ENCODE peak calls at places on chromosomes 6 and 20, in four cellular contexts. F is heart left ventricle, J is left lung, X is thyroid gland. T is an unnamed sample. For H3K27me3, the result is how much of the 10 kb centered on the place peaks cover.

GRCh38 chr6:128111096-128111495 is 210.2 kb upstream of the THEMIS start:
- DNase-seq in F (no peak), X (no peak), J (no peak), T (no peak)

GRCh38 chr20:16351415-16351814 is 221.8 kb downstream of the KIF16B start:
- DNase-seq in X (no peak), F (no peak), J (no peak), T (no peak)

GRCh38 chr6:149451361-149452061 is 33.3 kb downstream of the ZC3H12D start:
- DNase-seq in J (peak), F (no peak), X (peak), T (peak)

GRCh38 chr6:75167426-75167825 is 38.4 kb downstream of the COL12A1 start:
- DNase-seq in X (no peak), F (no peak), J (no peak), T (no peak)

GRCh38 chr6:10655508-10656055 is 38.8 kb downstream of the C6orf52 start:
- DNase-seq in F (no peak), J (no peak), X (no peak), T (no peak)

GRCh38 chr20:51380401-51381385 is 161.8 kb downstream of the NFATC2 start:
- DNase-seq in X (no peak), J (no peak), F (no peak), T (no peak)

GRCh38 chr6:3920321-3920720 is 71.1 kb downstream of the FAM50B start:
- DNase-seq in J (no peak), X (no peak), F (no peak), T (no peak)

GRCh38 chr6:41466437-41466990 is 79.7 kb upstream of the FOXP4 start:
- DNase-seq in F (no peak), J (no peak), X (no peak), T (no peak)

GRCh38 chr6:147022041-147022440 is 182.2 kb upstream of the STXBP5 start:
- DNase-seq in X (no peak), J (no peak), F (no peak), T (no peak)

GRCh38 chr6:106134906-106135634 is 48.9 kb downstream of the PRDM1 start:
- DNase-seq in X (no peak), F (no peak), J (no peak), T (no peak)

GRCh38 chr20:37095108-37095608 is 639 bp downstream of the RBL1 start:
- DNase-seq in F (no peak), X (no peak), J (no peak), T (peak)

GRCh38 chr20:46013826-46014516 is 5.3 kb downstream of the MMP9 start:
- DNase-seq in X (peak), F (peak), J (peak), T (peak)

GRCh38 chr6:3532296-3532916 is 75.6 kb upstream of the SLC22A23 start:
- DNase-seq in F (no peak), J (no peak), X (no peak), T (no peak)

GRCh38 chr6:53913286-53913685 is 118.5 kb downstream of the LRRC1 start:
- DNase-seq in F (no peak), J (no peak), X (no peak), T (no peak)

GRCh38 chr6:97289332-97289731 is 6.3 kb upstream of the MMS22L start:
- DNase-seq in J (no peak), F (no peak), X (no peak), T (no peak)

GRCh38 chr6:134389658-134390057 is 71.7 kb upstream of the SGK1 start:
- DNase-seq in J (no peak), F (no peak), X (no peak), T (no peak)

GRCh38 chr6:37913210-37913609 is 93.7 kb downstream of the ZFAND3 start:
- DNase-seq in J (no peak), F (no peak), X (no peak), T (no peak)

GRCh38 chr6:113412589-113413367 is 444.4 kb upstream of the MARCKS start:
- DNase-seq in X (no peak), J (no peak), F (no peak), T (no peak)

GRCh38 chr6:149026530-149026942 is 279.7 kb downstream of the UST start:
- DNase-seq in J (no peak), X (no peak), F (no peak), T (peak)

GRCh38 chr6:35024601-35025054 is 116.5 kb downstream of the TCP11 start:
- DNase-seq in F (peak), J (no peak), X (peak), T (peak)

GRCh38 chr6:115766745-115767462 is 293.8 kb downstream of the FRK start:
- DNase-seq in X (no peak), J (peak), F (no peak), T (peak)
- H3K4me3 ChIP-seq in X (no peak), J (no peak), F (no peak), T (no peak)

GRCh38 chr6:28812778-28813569 is 110.8 kb downstream of the TRIM27 start:
- DNase-seq in J (no peak), F (no peak), X (no peak), T (no peak)

GRCh38 chr6:28817808-28818145 is 106.0 kb downstream of the TRIM27 start:
- DNase-seq in J (no peak), X (no peak), F (no peak), T (no peak)

GRCh38 chr6:28814032-28814976 is 109.5 kb downstream of the TRIM27 start:
- DNase-seq in J (no peak), X (no peak), F (no peak), T (peak)

GRCh38 chr6:28816339-28816908 is 107.4 kb downstream of the TRIM27 start:
- DNase-seq in J (no peak), F (no peak), X (no peak), T (no peak)

DNA sequence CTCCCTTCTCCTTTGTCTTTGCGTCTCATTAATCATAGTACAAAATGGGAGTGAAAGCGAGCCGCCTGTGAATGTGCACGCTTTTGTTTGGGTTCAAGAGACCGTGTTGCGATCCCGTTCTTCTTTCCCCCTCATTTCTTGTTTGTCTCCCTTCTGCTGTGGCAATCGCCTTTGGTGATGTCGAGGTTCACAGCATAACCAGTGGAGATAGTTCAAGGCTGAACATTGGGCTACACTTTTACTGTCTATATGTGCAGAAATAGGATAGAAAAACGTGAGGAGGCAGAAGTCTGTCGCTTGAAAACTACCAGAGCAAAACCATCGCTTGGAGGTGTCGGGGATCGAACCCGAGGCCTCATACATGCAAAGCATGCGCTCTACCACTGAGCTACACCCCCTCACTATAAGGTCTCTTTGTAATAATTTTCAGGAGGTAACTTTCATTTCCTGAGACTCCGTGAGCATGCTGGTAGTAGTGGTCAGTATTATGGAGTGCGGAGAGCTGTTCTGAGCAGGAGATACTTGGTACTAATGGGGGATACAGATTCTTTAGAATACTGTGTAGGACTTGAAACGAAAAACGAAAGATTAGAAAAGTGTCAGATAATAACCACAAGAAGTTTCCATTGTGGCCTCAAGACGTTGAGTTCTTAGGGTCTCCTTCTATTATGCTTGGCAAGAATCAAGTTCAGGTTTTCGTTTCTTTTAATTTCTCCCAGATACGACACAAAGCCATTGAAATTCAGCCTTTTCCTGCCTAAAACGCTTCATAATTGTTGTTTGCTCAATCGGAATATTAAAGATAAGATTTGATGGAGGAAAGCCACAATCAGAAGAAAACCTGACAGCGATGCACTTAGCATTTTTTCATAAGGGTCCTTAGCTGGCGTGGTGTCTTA is 106.6 kb downstream of the TRIM27 start:
- DNase-seq in X (no peak), J (no peak), F (no peak), T (peak)
- H3K27me3 ChIP-seq in X (under half), J (half or more), F (half or more), T (half or more)

DNA sequence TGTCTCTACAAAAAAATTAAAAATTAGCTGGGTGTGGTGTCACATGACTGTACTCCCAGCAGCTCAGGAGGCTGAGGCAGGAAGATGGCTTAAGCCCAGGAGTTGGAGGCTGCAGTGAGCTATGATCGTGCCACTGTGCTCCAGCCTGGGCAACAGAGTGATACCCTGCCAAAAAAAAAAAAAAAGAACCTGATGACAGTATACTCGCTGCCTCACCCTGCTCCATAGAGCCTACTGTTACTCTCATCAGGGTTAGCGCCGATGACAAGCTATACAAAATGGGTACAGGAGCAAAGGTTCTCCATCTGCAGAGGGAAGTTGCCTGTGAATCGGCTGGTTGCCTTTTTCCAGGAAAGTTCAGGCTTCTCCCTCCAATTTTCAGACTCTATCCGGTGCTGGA is 53.4 kb downstream of the GMPR start:
- DNase-seq in F (no peak), X (no peak), J (no peak), T (no peak)
- H3K4me3 ChIP-seq in F (no peak), X (no peak), J (no peak), T (no peak)

GRCh38 chr20:815226-815625 is 18.3 kb upstream of the FAM110A start:
- DNase-seq in F (no peak), J (no peak), X (no peak), T (no peak)
- H3K27me3 ChIP-seq in F (under half), J (under half), X (under half), T (under half)

GRCh38 chr6:26427093-26427809 is 13.1 kb upstream of the BTN3A3 start:
- DNase-seq in F (no peak), X (no peak), J (no peak), T (no peak)

GRCh38 chr6:26428206-26428605 is 12.1 kb upstream of the BTN3A3 start:
- DNase-seq in F (no peak), J (no peak), X (no peak), T (no peak)

GRCh38 chr6:26420607-26421235 is 18.6 kb downstream of the BTN3A1 start:
- DNase-seq in J (no peak), X (peak), F (no peak), T (peak)

GRCh38 chr6:26421259-26422144 is 18.8 kb upstream of the BTN3A3 start:
- DNase-seq in F (peak), J (peak), X (peak), T (peak)

GRCh38 chr6:26422329-26422728 is 18.0 kb upstream of the BTN3A3 start:
- DNase-seq in X (no peak), J (no peak), F (no peak), T (no peak)
- H3K4me3 ChIP-seq in X (no peak), J (peak), F (peak), T (no peak)

GRCh38 chr20:33069706-33070105 is 9.7 kb upstream of the BPIFB4 start:
- DNase-seq in F (no peak), X (no peak), J (no peak), T (no peak)
- H3K27me3 ChIP-seq in F (under half), X (under half), J (under half), T (under half)

T was measured in H7.